ENCODE peak calls at places on chromosomes 16 and 17, in six cellular contexts. X is IMR-90, D is H1, C is H9, K is neuronal stem cell, A is mesendoderm. E is an unnamed sample.

GRCh38 chr17:45001310-45001709 is 33.2 kb upstream of the C1QL1 start:
- DNase-seq in A (no peak), C (no peak), K (no peak), D (no peak), X (no peak), E (no peak)

GRCh38 chr16:424033-424622 is 1.3 kb upstream of the RAB11FIP3 start:
- DNase-seq in D (no peak), X (peak), C (no peak), A (no peak), K (no peak), E (peak)

GRCh38 chr16:29743827-29744531 is 1.8 kb downstream of the C16orf54 start:
- DNase-seq in C (no peak), X (no peak), A (no peak), D (peak), K (no peak), E (no peak)

GRCh38 chr16:68289621-68290329 is 21.0 kb downstream of the SLC7A6OS start:
- DNase-seq in C (no peak), K (no peak), A (peak), X (no peak), D (no peak), E (no peak)

GRCh38 chr16:79509221-79509631 is 91.3 kb downstream of the MAF start:
- DNase-seq in K (no peak), D (no peak), A (no peak), C (no peak), X (no peak), E (no peak)

GRCh38 chr17:38729886-38730525 is at the start of gene CISD3:
- DNase-seq in C (peak), A (peak), D (peak), X (peak), K (peak), E (peak)

GRCh38 chr16:55250641-55251550 is 73.1 kb upstream of the IRX6 start:
- DNase-seq in A (no peak), C (no peak), X (no peak), K (no peak), D (no peak), E (no peak)

GRCh38 chr16:84826558-84826941 is 6.8 kb downstream of the CRISPLD2 start:
- DNase-seq in K (no peak), A (no peak), X (peak), D (no peak), C (no peak), E (peak)

GRCh38 chr16:31362476-31363405 is 7.8 kb downstream of the ITGAX start:
- DNase-seq in D (no peak), K (no peak), C (no peak), A (no peak), X (no peak), E (no peak)

GRCh38 chr16:54991525-54991924 is 60.9 kb downstream of the IRX5 start:
- DNase-seq in A (no peak), D (no peak), C (no peak), K (no peak), X (no peak), E (no peak)

GRCh38 chr17:82407255-82407654 is 10.9 kb upstream of the HEXD start:
- DNase-seq in C (no peak), K (no peak), D (no peak), X (peak), A (no peak), E (peak)

GRCh38 chr16:84367297-84367680 is 1.0 kb upstream of the ATP2C2 start:
- DNase-seq in C (no peak), D (no peak), K (no peak), A (no peak), X (no peak), E (no peak)

GRCh38 chr17:63222655-63223054 is 223.5 kb downstream of the CYB561 start:
- DNase-seq in D (no peak), K (no peak), C (no peak), A (peak), X (peak), E (peak)

GRCh38 chr16:23196577-23196976 is 14.0 kb downstream of the SCNN1G start:
- DNase-seq in A (no peak), C (no peak), X (no peak), K (no peak), D (no peak), E (no peak)

GRCh38 chr17:59154721-59155438 is at the start of gene SKA2:
- DNase-seq in D (peak), K (peak), X (no peak), A (peak), C (no peak), E (peak)

GRCh38 chr16:65746941-65747340 is 619.5 kb upstream of the CDH5 start:
- DNase-seq in A (no peak), D (no peak), C (no peak), K (no peak), X (no peak), E (no peak)

GRCh38 chr17:7014995-7015586 is 2.7 kb downstream of the RNASEK start:
- DNase-seq in C (no peak), K (no peak), X (peak), A (peak), D (no peak), E (peak)

GRCh38 chr17:27996157-27997043 is 46.1 kb upstream of the NLK start:
- DNase-seq in K (no peak), X (no peak), D (no peak), C (no peak), A (no peak), E (no peak)

DNA sequence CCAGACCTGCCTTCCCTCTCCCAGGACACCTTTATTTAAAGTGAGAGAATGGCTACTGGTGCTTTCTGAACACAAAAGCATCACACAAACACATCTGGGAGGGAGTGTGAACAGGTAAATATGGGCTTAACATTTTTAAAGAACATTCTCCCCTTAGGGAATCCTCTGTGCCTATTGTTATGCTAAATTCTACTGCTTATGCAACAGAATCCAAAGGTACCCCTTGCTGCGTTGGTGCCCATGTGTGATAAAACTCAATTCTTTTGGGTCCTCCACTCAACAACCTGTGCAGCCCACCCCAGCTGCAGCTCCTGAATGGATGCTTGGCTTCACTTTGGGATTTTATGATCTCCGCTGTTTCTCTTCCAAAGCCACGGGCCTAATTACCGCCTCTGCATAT is 23.8 kb downstream of the RHBDL3 start:
- DNase-seq in D (no peak), X (no peak), A (peak), C (peak), K (no peak), E (no peak)
- H2BK15ac ChIP-seq in D (no peak), X (no peak), A (no peak), C (no peak), K (no peak), E (no peak)

GRCh38 chr17:48445248-48445620 is 15.2 kb upstream of the SKAP1 start:
- DNase-seq in X (no peak), K (no peak), D (no peak), C (no peak), A (no peak), E (no peak)

GRCh38 chr17:48442819-48443218 is 12.8 kb upstream of the SKAP1 start:
- DNase-seq in X (no peak), D (no peak), A (no peak), C (no peak), K (no peak), E (no peak)

GRCh38 chr17:48443712-48444111 is 13.7 kb upstream of the SKAP1 start:
- DNase-seq in D (no peak), X (no peak), C (no peak), K (no peak), A (no peak), E (no peak)

GRCh38 chr17:48441862-48442261 is 11.8 kb upstream of the SKAP1 start:
- DNase-seq in A (no peak), K (no peak), D (no peak), X (no peak), C (no peak), E (no peak)

DNA sequence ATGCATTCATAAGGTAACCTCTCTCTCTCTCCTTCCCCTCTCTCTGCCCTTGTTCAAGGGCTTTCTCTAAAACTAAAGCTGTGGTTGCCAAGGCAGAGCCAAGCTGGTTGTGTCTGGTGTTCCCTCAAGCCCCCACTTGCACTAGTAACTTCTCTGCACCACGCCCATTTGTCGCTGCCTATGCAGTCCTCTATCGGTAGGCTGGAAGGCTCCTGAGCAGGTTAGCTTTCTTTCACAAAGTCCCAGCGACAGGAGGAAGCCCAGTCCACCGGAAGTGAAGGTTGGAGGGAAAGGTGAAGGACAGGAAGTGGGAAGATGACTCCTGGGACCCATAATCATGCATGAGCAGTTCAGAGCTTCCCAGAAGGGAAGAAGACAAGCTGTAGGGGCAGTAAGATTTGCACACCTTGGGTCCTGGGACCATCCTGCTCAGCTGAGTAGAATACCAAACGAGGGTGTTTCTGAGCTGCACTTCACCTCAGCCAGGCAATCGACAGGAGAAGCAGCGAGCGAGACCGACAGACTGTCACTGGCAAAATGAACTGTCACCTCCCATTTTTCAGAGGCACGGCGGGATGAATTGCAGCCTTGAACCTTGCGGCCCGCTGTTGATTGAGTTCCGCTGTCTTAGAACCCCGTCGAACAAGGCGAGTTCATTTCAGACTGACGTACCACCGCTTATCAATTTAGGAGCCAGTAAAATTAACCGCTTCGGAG is 14.7 kb upstream of the SKAP1 start:
- DNase-seq in X (no peak), K (no peak), A (no peak), D (no peak), C (no peak), E (no peak)
- H2BK15ac ChIP-seq in X (no peak), K (no peak), A (no peak), D (no peak), C (no peak), E (no peak)

GRCh38 chr16:50705436-50706110 is 12.2 kb downstream of the NOD2 start:
- DNase-seq in K (no peak), D (no peak), C (no peak), X (no peak), A (no peak), E (no peak)
- H2BK15ac ChIP-seq in K (no peak), D (no peak), C (no peak), X (no peak), A (no peak), E (no peak)

GRCh38 chr17:78550464-78550863 is 26.7 kb downstream of the DNAH17 start:
- DNase-seq in D (no peak), X (no peak), A (no peak), K (no peak), C (no peak), E (no peak)
- H2BK15ac ChIP-seq in D (no peak), X (no peak), A (no peak), K (no peak), C (no peak), E (no peak)